ENCODE peak calls at places on chromosomes 11 and 22, in ten cellular contexts. One of them, this sample, is unnamed.

GRCh38 chr11:111155021-111155420 is 90.5 kb upstream of the POU2AF2 start:
- DNase-seq in germinal center: no peak
- DNase-seq in activated naive CD4-positive, alpha-beta T cell: no peak
- DNase-seq in MCF 10A: no peak
- DNase-seq in GM13977: no peak
- DNase-seq in stomach: no peak
- DNase-seq in C1 segment of cervical spinal cord: no peak
- DNase-seq in stimulated activated CD8-positive, alpha-beta memory T cell treated with anti-CD3 and anti-CD28 coated beads, Interleukin-15, amount 100 ng/mL, for 24 hours: no peak
- DNase-seq in cardiac fibroblast: peak
- DNase-seq in stromal cell of bone marrow: no peak
- DNase-seq in this sample: no peak

GRCh38 chr22:49724893-49725489 is 102.7 kb downstream of the BRD1 start:
- DNase-seq in germinal center: peak
- DNase-seq in activated naive CD4-positive, alpha-beta T cell: peak
- DNase-seq in MCF 10A: no peak
- DNase-seq in GM13977: peak
- DNase-seq in stomach: peak
- DNase-seq in C1 segment of cervical spinal cord: peak
- DNase-seq in stimulated activated CD8-positive, alpha-beta memory T cell treated with anti-CD3 and anti-CD28 coated beads, Interleukin-15, amount 100 ng/mL, for 24 hours: peak
- DNase-seq in cardiac fibroblast: peak
- DNase-seq in stromal cell of bone marrow: peak
- DNase-seq in this sample: no peak

GRCh38 chr11:122756417-122756816 is 81.9 kb upstream of the CRTAM start:
- DNase-seq in germinal center: peak
- DNase-seq in activated naive CD4-positive, alpha-beta T cell: peak
- DNase-seq in MCF 10A: no peak
- DNase-seq in GM13977: peak
- DNase-seq in stomach: peak
- DNase-seq in C1 segment of cervical spinal cord: no peak
- DNase-seq in stimulated activated CD8-positive, alpha-beta memory T cell treated with anti-CD3 and anti-CD28 coated beads, Interleukin-15, amount 100 ng/mL, for 24 hours: no peak
- DNase-seq in cardiac fibroblast: no peak
- DNase-seq in stromal cell of bone marrow: no peak
- DNase-seq in this sample: no peak

GRCh38 chr22:46055851-46056168 is 78.8 kb upstream of the WNT7B start:
- DNase-seq in germinal center: no peak
- DNase-seq in activated naive CD4-positive, alpha-beta T cell: no peak
- DNase-seq in MCF 10A: no peak
- DNase-seq in GM13977: no peak
- DNase-seq in stomach: no peak
- DNase-seq in C1 segment of cervical spinal cord: no peak
- DNase-seq in stimulated activated CD8-positive, alpha-beta memory T cell treated with anti-CD3 and anti-CD28 coated beads, Interleukin-15, amount 100 ng/mL, for 24 hours: no peak
- DNase-seq in cardiac fibroblast: no peak
- DNase-seq in stromal cell of bone marrow: no peak
- DNase-seq in this sample: no peak

GRCh38 chr22:23233746-23234408 is 53.6 kb downstream of the BCR start:
- DNase-seq in germinal center: no peak
- DNase-seq in activated naive CD4-positive, alpha-beta T cell: no peak
- DNase-seq in MCF 10A: no peak
- DNase-seq in GM13977: no peak
- DNase-seq in stomach: no peak
- DNase-seq in C1 segment of cervical spinal cord: no peak
- DNase-seq in stimulated activated CD8-positive, alpha-beta memory T cell treated with anti-CD3 and anti-CD28 coated beads, Interleukin-15, amount 100 ng/mL, for 24 hours: peak
- DNase-seq in cardiac fibroblast: peak
- DNase-seq in stromal cell of bone marrow: no peak
- DNase-seq in this sample: no peak

GRCh38 chr11:13152736-13153541 is 124.7 kb upstream of the BMAL1 start:
- DNase-seq in germinal center: no peak
- DNase-seq in activated naive CD4-positive, alpha-beta T cell: no peak
- DNase-seq in MCF 10A: peak
- DNase-seq in GM13977: no peak
- DNase-seq in stomach: no peak
- DNase-seq in C1 segment of cervical spinal cord: no peak
- DNase-seq in stimulated activated CD8-positive, alpha-beta memory T cell treated with anti-CD3 and anti-CD28 coated beads, Interleukin-15, amount 100 ng/mL, for 24 hours: no peak
- DNase-seq in cardiac fibroblast: peak
- DNase-seq in stromal cell of bone marrow: no peak
- DNase-seq in this sample: no peak

GRCh38 chr22:24107668-24108067 is 73.6 kb upstream of the SUSD2 start:
- DNase-seq in germinal center: no peak
- DNase-seq in activated naive CD4-positive, alpha-beta T cell: no peak
- DNase-seq in MCF 10A: peak
- DNase-seq in GM13977: no peak
- DNase-seq in stomach: peak
- DNase-seq in C1 segment of cervical spinal cord: peak
- DNase-seq in stimulated activated CD8-positive, alpha-beta memory T cell treated with anti-CD3 and anti-CD28 coated beads, Interleukin-15, amount 100 ng/mL, for 24 hours: no peak
- DNase-seq in cardiac fibroblast: peak
- DNase-seq in stromal cell of bone marrow: peak
- DNase-seq in this sample: no peak

GRCh38 chr11:118251858-118252652 is at the start of gene MPZL3:
- DNase-seq in germinal center: peak
- DNase-seq in activated naive CD4-positive, alpha-beta T cell: peak
- DNase-seq in MCF 10A: peak
- DNase-seq in GM13977: peak
- DNase-seq in stomach: peak
- DNase-seq in C1 segment of cervical spinal cord: peak
- DNase-seq in stimulated activated CD8-positive, alpha-beta memory T cell treated with anti-CD3 and anti-CD28 coated beads, Interleukin-15, amount 100 ng/mL, for 24 hours: peak
- DNase-seq in cardiac fibroblast: peak
- DNase-seq in stromal cell of bone marrow: peak
- DNase-seq in this sample: peak

GRCh38 chr22:37925767-37926166 is 19.7 kb downstream of the MICALL1 start:
- DNase-seq in germinal center: no peak
- DNase-seq in activated naive CD4-positive, alpha-beta T cell: no peak
- DNase-seq in MCF 10A: no peak
- DNase-seq in GM13977: no peak
- DNase-seq in stomach: no peak
- DNase-seq in C1 segment of cervical spinal cord: no peak
- DNase-seq in stimulated activated CD8-positive, alpha-beta memory T cell treated with anti-CD3 and anti-CD28 coated beads, Interleukin-15, amount 100 ng/mL, for 24 hours: no peak
- DNase-seq in cardiac fibroblast: no peak
- DNase-seq in stromal cell of bone marrow: no peak
- DNase-seq in this sample: no peak

GRCh38 chr11:76918941-76919386 is 58.2 kb downstream of the ACER3 start:
- DNase-seq in germinal center: peak
- DNase-seq in activated naive CD4-positive, alpha-beta T cell: no peak
- DNase-seq in MCF 10A: peak
- DNase-seq in GM13977: no peak
- DNase-seq in stomach: no peak
- DNase-seq in C1 segment of cervical spinal cord: no peak
- DNase-seq in stimulated activated CD8-positive, alpha-beta memory T cell treated with anti-CD3 and anti-CD28 coated beads, Interleukin-15, amount 100 ng/mL, for 24 hours: no peak
- DNase-seq in cardiac fibroblast: peak
- DNase-seq in stromal cell of bone marrow: peak
- DNase-seq in this sample: peak

GRCh38 chr11:63635762-63636465 is 21.7 kb upstream of the PLAAT3 start:
- DNase-seq in germinal center: peak
- DNase-seq in activated naive CD4-positive, alpha-beta T cell: peak
- DNase-seq in MCF 10A: peak
- DNase-seq in GM13977: peak
- DNase-seq in stomach: peak
- DNase-seq in C1 segment of cervical spinal cord: peak
- DNase-seq in stimulated activated CD8-positive, alpha-beta memory T cell treated with anti-CD3 and anti-CD28 coated beads, Interleukin-15, amount 100 ng/mL, for 24 hours: peak
- DNase-seq in cardiac fibroblast: peak
- DNase-seq in stromal cell of bone marrow: peak
- DNase-seq in this sample: no peak

GRCh38 chr11:798093-798713 is at the start of gene SLC25A22:
- DNase-seq in germinal center: peak
- DNase-seq in activated naive CD4-positive, alpha-beta T cell: peak
- DNase-seq in MCF 10A: peak
- DNase-seq in GM13977: peak
- DNase-seq in stomach: peak
- DNase-seq in C1 segment of cervical spinal cord: peak
- DNase-seq in stimulated activated CD8-positive, alpha-beta memory T cell treated with anti-CD3 and anti-CD28 coated beads, Interleukin-15, amount 100 ng/mL, for 24 hours: peak
- DNase-seq in cardiac fibroblast: peak
- DNase-seq in stromal cell of bone marrow: no peak
- DNase-seq in this sample: no peak

GRCh38 chr11:69860796-69861445 is 41.7 kb upstream of the FGF3 start:
- DNase-seq in germinal center: no peak
- DNase-seq in activated naive CD4-positive, alpha-beta T cell: no peak
- DNase-seq in MCF 10A: no peak
- DNase-seq in GM13977: no peak
- DNase-seq in stomach: no peak
- DNase-seq in C1 segment of cervical spinal cord: no peak
- DNase-seq in stimulated activated CD8-positive, alpha-beta memory T cell treated with anti-CD3 and anti-CD28 coated beads, Interleukin-15, amount 100 ng/mL, for 24 hours: no peak
- DNase-seq in cardiac fibroblast: no peak
- DNase-seq in stromal cell of bone marrow: no peak
- DNase-seq in this sample: no peak

GRCh38 chr11:44611088-44611487 is 45.6 kb downstream of the CD82 start:
- DNase-seq in germinal center: no peak
- DNase-seq in activated naive CD4-positive, alpha-beta T cell: no peak
- DNase-seq in MCF 10A: no peak
- DNase-seq in GM13977: no peak
- DNase-seq in stomach: no peak
- DNase-seq in C1 segment of cervical spinal cord: no peak
- DNase-seq in stimulated activated CD8-positive, alpha-beta memory T cell treated with anti-CD3 and anti-CD28 coated beads, Interleukin-15, amount 100 ng/mL, for 24 hours: no peak
- DNase-seq in cardiac fibroblast: no peak
- DNase-seq in stromal cell of bone marrow: no peak
- DNase-seq in this sample: no peak

GRCh38 chr11:121249039-121249663 is 43.4 kb upstream of the SC5D start:
- DNase-seq in germinal center: peak
- DNase-seq in activated naive CD4-positive, alpha-beta T cell: no peak
- DNase-seq in MCF 10A: peak
- DNase-seq in GM13977: peak
- DNase-seq in stomach: no peak
- DNase-seq in C1 segment of cervical spinal cord: no peak
- DNase-seq in stimulated activated CD8-positive, alpha-beta memory T cell treated with anti-CD3 and anti-CD28 coated beads, Interleukin-15, amount 100 ng/mL, for 24 hours: no peak
- DNase-seq in cardiac fibroblast: peak
- DNase-seq in stromal cell of bone marrow: peak
- DNase-seq in this sample: no peak